ENCODE peak calls at places on chromosome 2, in six cellular contexts. One of them, this sample, is unnamed.

GRCh38 chr2:21800356-21800755 is 676.6 kb downstream of the TDRD15 start:
- DNase-seq in cardiac muscle cell: no peak
- DNase-seq in foreskin fibroblast: no peak
- DNase-seq in Peyer's patch: no peak
- DNase-seq in WERI-Rb-1: no peak
- DNase-seq in brain microvascular endothelial cell: no peak
- DNase-seq in this sample: no peak

GRCh38 chr2:75431757-75432156 is 129.0 kb downstream of the EVA1A start:
- DNase-seq in cardiac muscle cell: no peak
- DNase-seq in foreskin fibroblast: no peak
- DNase-seq in Peyer's patch: no peak
- DNase-seq in WERI-Rb-1: no peak
- DNase-seq in brain microvascular endothelial cell: no peak
- DNase-seq in this sample: no peak

GRCh38 chr2:113172721-113173562 is 829 bp upstream of the PSD4 start:
- DNase-seq in cardiac muscle cell: no peak
- DNase-seq in foreskin fibroblast: no peak
- DNase-seq in Peyer's patch: peak
- DNase-seq in WERI-Rb-1: no peak
- DNase-seq in brain microvascular endothelial cell: no peak
- DNase-seq in this sample: no peak

GRCh38 chr2:200314976-200315567 is 8.6 kb downstream of the SPATS2L start:
- DNase-seq in cardiac muscle cell: no peak
- DNase-seq in foreskin fibroblast: no peak
- DNase-seq in Peyer's patch: no peak
- DNase-seq in WERI-Rb-1: no peak
- DNase-seq in brain microvascular endothelial cell: no peak
- DNase-seq in this sample: no peak

GRCh38 chr2:27735263-27735904 is 36.1 kb upstream of the MRPL33 start:
- DNase-seq in cardiac muscle cell: peak
- DNase-seq in foreskin fibroblast: peak
- DNase-seq in Peyer's patch: peak
- DNase-seq in WERI-Rb-1: peak
- DNase-seq in brain microvascular endothelial cell: peak
- DNase-seq in this sample: no peak

GRCh38 chr2:20391951-20392699 is 41.5 kb upstream of the PUM2 start:
- DNase-seq in cardiac muscle cell: no peak
- DNase-seq in foreskin fibroblast: no peak
- DNase-seq in Peyer's patch: peak
- DNase-seq in WERI-Rb-1: peak
- DNase-seq in brain microvascular endothelial cell: no peak
- DNase-seq in this sample: no peak

GRCh38 chr2:48316753-48317750 is 212.9 kb upstream of the STON1 start:
- DNase-seq in cardiac muscle cell: no peak
- DNase-seq in foreskin fibroblast: no peak
- DNase-seq in Peyer's patch: no peak
- DNase-seq in WERI-Rb-1: no peak
- DNase-seq in brain microvascular endothelial cell: no peak
- DNase-seq in this sample: no peak

GRCh38 chr2:69375494-69376353 is 11.3 kb downstream of the GFPT1 start:
- DNase-seq in cardiac muscle cell: peak
- DNase-seq in foreskin fibroblast: no peak
- DNase-seq in Peyer's patch: no peak
- DNase-seq in WERI-Rb-1: no peak
- DNase-seq in brain microvascular endothelial cell: no peak
- DNase-seq in this sample: no peak

GRCh38 chr2:128233790-128234395 is 84.8 kb downstream of the HS6ST1 start:
- DNase-seq in cardiac muscle cell: no peak
- DNase-seq in foreskin fibroblast: no peak
- DNase-seq in Peyer's patch: no peak
- DNase-seq in WERI-Rb-1: no peak
- DNase-seq in brain microvascular endothelial cell: no peak
- DNase-seq in this sample: no peak
- TF ChIP-seq CTCF in cardiac muscle cell: no peak
- TF ChIP-seq CTCF in foreskin fibroblast: no peak
- TF ChIP-seq CTCF in Peyer's patch: no peak
- TF ChIP-seq CTCF in WERI-Rb-1: no peak
- TF ChIP-seq CTCF in brain microvascular endothelial cell: no peak
- TF ChIP-seq CTCF in this sample: no peak

GRCh38 chr2:55885944-55886281 is 37.7 kb downstream of the EFEMP1 start:
- DNase-seq in cardiac muscle cell: no peak
- DNase-seq in foreskin fibroblast: no peak
- DNase-seq in Peyer's patch: no peak
- DNase-seq in WERI-Rb-1: no peak
- DNase-seq in brain microvascular endothelial cell: no peak
- DNase-seq in this sample: no peak
- H3K4me3 ChIP-seq in cardiac muscle cell: no peak
- H3K4me3 ChIP-seq in foreskin fibroblast: no peak
- H3K4me3 ChIP-seq in Peyer's patch: no peak
- H3K4me3 ChIP-seq in WERI-Rb-1: no peak
- H3K4me3 ChIP-seq in brain microvascular endothelial cell: no peak
- H3K4me3 ChIP-seq in this sample: no peak

DNA sequence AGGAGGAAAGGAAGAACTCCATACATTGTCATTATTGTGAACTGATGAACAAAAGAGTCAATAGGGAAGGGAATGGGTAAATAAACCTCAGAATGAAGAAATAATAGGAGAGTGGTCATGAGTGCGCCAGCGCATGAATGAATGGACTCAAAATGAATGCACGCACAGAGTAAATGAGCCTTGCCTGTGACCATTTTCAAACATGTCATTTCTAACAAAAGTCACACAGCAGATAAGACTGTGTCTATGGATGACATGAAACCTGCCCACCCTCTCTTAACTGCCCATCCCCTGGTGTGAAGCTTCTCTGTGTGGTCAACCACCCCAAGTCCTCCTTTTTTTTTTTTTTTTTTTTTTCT is 121.1 kb upstream of the TEX51 start:
- DNase-seq in cardiac muscle cell: no peak
- DNase-seq in foreskin fibroblast: no peak
- DNase-seq in Peyer's patch: no peak
- DNase-seq in WERI-Rb-1: no peak
- DNase-seq in brain microvascular endothelial cell: no peak
- DNase-seq in this sample: no peak
- TF ChIP-seq CTCF in cardiac muscle cell: no peak
- TF ChIP-seq CTCF in foreskin fibroblast: no peak
- TF ChIP-seq CTCF in Peyer's patch: no peak
- TF ChIP-seq CTCF in WERI-Rb-1: no peak
- TF ChIP-seq CTCF in brain microvascular endothelial cell: no peak
- TF ChIP-seq CTCF in this sample: no peak

GRCh38 chr2:64455545-64455944 is 1.6 kb downstream of the LGALSL start:
- DNase-seq in cardiac muscle cell: no peak
- DNase-seq in foreskin fibroblast: no peak
- DNase-seq in Peyer's patch: no peak
- DNase-seq in WERI-Rb-1: no peak
- DNase-seq in brain microvascular endothelial cell: no peak
- DNase-seq in this sample: no peak
- H3K4me3 ChIP-seq in cardiac muscle cell: peak
- H3K4me3 ChIP-seq in foreskin fibroblast: no peak
- H3K4me3 ChIP-seq in Peyer's patch: no peak
- H3K4me3 ChIP-seq in WERI-Rb-1: no peak
- H3K4me3 ChIP-seq in brain microvascular endothelial cell: no peak
- H3K4me3 ChIP-seq in this sample: no peak

DNA sequence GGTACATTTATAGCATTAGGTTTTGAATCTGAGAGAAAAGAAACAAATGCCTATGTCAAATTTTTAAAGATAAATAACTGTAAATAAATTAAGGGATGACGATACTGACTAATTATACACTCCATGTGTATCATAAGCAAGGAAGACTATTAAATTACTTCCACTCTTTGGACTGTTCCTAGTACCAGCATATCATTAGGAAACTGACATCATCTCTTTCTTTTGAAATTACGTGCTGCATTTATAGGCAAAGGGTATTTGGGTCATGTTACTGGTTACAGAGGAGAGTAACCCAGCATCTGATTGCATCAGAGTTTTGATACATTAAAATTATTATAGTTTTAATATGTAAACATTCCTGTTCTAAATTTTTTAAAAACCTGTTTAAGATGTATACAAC is 309.7 kb downstream of the XIRP2 start:
- DNase-seq in cardiac muscle cell: no peak
- DNase-seq in foreskin fibroblast: no peak
- DNase-seq in Peyer's patch: no peak
- DNase-seq in WERI-Rb-1: no peak
- DNase-seq in brain microvascular endothelial cell: no peak
- DNase-seq in this sample: no peak
- TF ChIP-seq CTCF in cardiac muscle cell: no peak
- TF ChIP-seq CTCF in foreskin fibroblast: no peak
- TF ChIP-seq CTCF in Peyer's patch: no peak
- TF ChIP-seq CTCF in WERI-Rb-1: no peak
- TF ChIP-seq CTCF in brain microvascular endothelial cell: no peak
- TF ChIP-seq CTCF in this sample: no peak

This sample was measured in astrocyte of the cerebellum.